ENCODE peak calls at places on chromosomes 13 and 19, in nine cellular contexts. One of them, this sample, is unnamed.

GRCh38 chr19:33487901-33488817 is 33.4 kb downstream of the PEPD start:
- DNase-seq in sigmoid colon: peak; percentile 57
- DNase-seq in uterus: no peak
- DNase-seq in breast epithelium: no peak
- DNase-seq in right lobe of liver: no peak
- DNase-seq in cardiac muscle cell: no peak
- DNase-seq in left lung: peak; percentile 24
- DNase-seq in effector memory CD4-positive, alpha-beta T cell: no peak
- DNase-seq in CD8-positive, alpha-beta memory T cell: no peak
- DNase-seq in this sample: no peak

GRCh38 chr13:36919206-36919832 is 719 bp downstream of the SMAD9 start:
- DNase-seq in sigmoid colon: peak; percentile 68
- DNase-seq in uterus: peak; percentile 18
- DNase-seq in breast epithelium: no peak
- DNase-seq in right lobe of liver: peak; percentile 34
- DNase-seq in cardiac muscle cell: peak; percentile 87
- DNase-seq in left lung: no peak
- DNase-seq in effector memory CD4-positive, alpha-beta T cell: no peak
- DNase-seq in CD8-positive, alpha-beta memory T cell: no peak
- DNase-seq in this sample: peak; percentile 80

GRCh38 chr19:33240181-33240771 is 14.6 kb upstream of the SLC7A10 start:
- DNase-seq in sigmoid colon: no peak
- DNase-seq in uterus: no peak
- DNase-seq in breast epithelium: no peak
- DNase-seq in right lobe of liver: no peak
- DNase-seq in cardiac muscle cell: no peak
- DNase-seq in left lung: no peak
- DNase-seq in effector memory CD4-positive, alpha-beta T cell: no peak
- DNase-seq in CD8-positive, alpha-beta memory T cell: no peak
- DNase-seq in this sample: no peak

GRCh38 chr13:70104481-70104880 is 3.1 kb upstream of the ATXN8OS start:
- DNase-seq in sigmoid colon: no peak
- DNase-seq in uterus: no peak
- DNase-seq in breast epithelium: no peak
- DNase-seq in right lobe of liver: no peak
- DNase-seq in cardiac muscle cell: no peak
- DNase-seq in left lung: no peak
- DNase-seq in effector memory CD4-positive, alpha-beta T cell: no peak
- DNase-seq in CD8-positive, alpha-beta memory T cell: no peak
- DNase-seq in this sample: no peak

GRCh38 chr13:49604570-49604969 is 19.2 kb upstream of the RCBTB1 start:
- DNase-seq in sigmoid colon: no peak
- DNase-seq in uterus: no peak
- DNase-seq in breast epithelium: no peak
- DNase-seq in right lobe of liver: no peak
- DNase-seq in cardiac muscle cell: no peak
- DNase-seq in left lung: no peak
- DNase-seq in effector memory CD4-positive, alpha-beta T cell: no peak
- DNase-seq in CD8-positive, alpha-beta memory T cell: no peak
- DNase-seq in this sample: no peak

GRCh38 chr19:19591133-19591825 is 27.2 kb downstream of the PBX4 start:
- DNase-seq in sigmoid colon: no peak
- DNase-seq in uterus: no peak
- DNase-seq in breast epithelium: no peak
- DNase-seq in right lobe of liver: no peak
- DNase-seq in cardiac muscle cell: no peak
- DNase-seq in left lung: peak; percentile 68
- DNase-seq in effector memory CD4-positive, alpha-beta T cell: peak; percentile 71
- DNase-seq in CD8-positive, alpha-beta memory T cell: no peak
- DNase-seq in this sample: no peak

GRCh38 chr19:46723471-46723870 is 6.6 kb upstream of the PRKD2 start:
- DNase-seq in sigmoid colon: no peak
- DNase-seq in uterus: no peak
- DNase-seq in breast epithelium: no peak
- DNase-seq in right lobe of liver: no peak
- DNase-seq in cardiac muscle cell: no peak
- DNase-seq in left lung: no peak
- DNase-seq in effector memory CD4-positive, alpha-beta T cell: no peak
- DNase-seq in CD8-positive, alpha-beta memory T cell: no peak
- DNase-seq in this sample: no peak

GRCh38 chr19:1833540-1833939 is 14.7 kb downstream of the REXO1 start:
- DNase-seq in sigmoid colon: no peak
- DNase-seq in uterus: no peak
- DNase-seq in breast epithelium: no peak
- DNase-seq in right lobe of liver: peak; percentile 92
- DNase-seq in cardiac muscle cell: no peak
- DNase-seq in left lung: no peak
- DNase-seq in effector memory CD4-positive, alpha-beta T cell: no peak
- DNase-seq in CD8-positive, alpha-beta memory T cell: no peak
- DNase-seq in this sample: no peak

GRCh38 chr13:38265135-38265497 is 84.5 kb upstream of the UFM1 start:
- DNase-seq in sigmoid colon: no peak
- DNase-seq in uterus: no peak
- DNase-seq in breast epithelium: no peak
- DNase-seq in right lobe of liver: peak; percentile 11
- DNase-seq in cardiac muscle cell: no peak
- DNase-seq in left lung: peak; percentile 70
- DNase-seq in effector memory CD4-positive, alpha-beta T cell: no peak
- DNase-seq in CD8-positive, alpha-beta memory T cell: no peak
- DNase-seq in this sample: peak; percentile 2

GRCh38 chr13:39875583-39875982 is 220.1 kb downstream of the COG6 start:
- DNase-seq in sigmoid colon: no peak
- DNase-seq in uterus: no peak
- DNase-seq in breast epithelium: no peak
- DNase-seq in right lobe of liver: no peak
- DNase-seq in cardiac muscle cell: no peak
- DNase-seq in left lung: no peak
- DNase-seq in effector memory CD4-positive, alpha-beta T cell: no peak
- DNase-seq in CD8-positive, alpha-beta memory T cell: no peak
- DNase-seq in this sample: no peak

GRCh38 chr13:97264663-97265062 is 42.5 kb downstream of the MBNL2 start:
- DNase-seq in sigmoid colon: no peak
- DNase-seq in uterus: no peak
- DNase-seq in breast epithelium: no peak
- DNase-seq in right lobe of liver: no peak
- DNase-seq in cardiac muscle cell: no peak
- DNase-seq in left lung: no peak
- DNase-seq in effector memory CD4-positive, alpha-beta T cell: no peak
- DNase-seq in CD8-positive, alpha-beta memory T cell: no peak
- DNase-seq in this sample: no peak

GRCh38 chr19:41529484-41530183 is 46.3 kb upstream of the CEACAM21 start:
- DNase-seq in sigmoid colon: no peak
- DNase-seq in uterus: no peak
- DNase-seq in breast epithelium: no peak
- DNase-seq in right lobe of liver: no peak
- DNase-seq in cardiac muscle cell: no peak
- DNase-seq in left lung: no peak
- DNase-seq in effector memory CD4-positive, alpha-beta T cell: no peak
- DNase-seq in CD8-positive, alpha-beta memory T cell: no peak
- DNase-seq in this sample: no peak

GRCh38 chr13:113464476-113464875 is 11.2 kb upstream of the ADPRHL1 start:
- DNase-seq in sigmoid colon: no peak
- DNase-seq in uterus: no peak
- DNase-seq in breast epithelium: no peak
- DNase-seq in right lobe of liver: no peak
- DNase-seq in cardiac muscle cell: no peak
- DNase-seq in left lung: no peak
- DNase-seq in effector memory CD4-positive, alpha-beta T cell: no peak
- DNase-seq in CD8-positive, alpha-beta memory T cell: no peak
- DNase-seq in this sample: no peak

GRCh38 chr13:44465318-44465717 is 91.7 kb downstream of the SERP2 start:
- DNase-seq in sigmoid colon: no peak
- DNase-seq in uterus: no peak
- DNase-seq in breast epithelium: no peak
- DNase-seq in right lobe of liver: no peak
- DNase-seq in cardiac muscle cell: no peak
- DNase-seq in left lung: no peak
- DNase-seq in effector memory CD4-positive, alpha-beta T cell: no peak
- DNase-seq in CD8-positive, alpha-beta memory T cell: no peak
- DNase-seq in this sample: no peak

GRCh38 chr13:59745395-59745788 is 418.3 kb downstream of the DIAPH3 start:
- DNase-seq in sigmoid colon: no peak
- DNase-seq in uterus: no peak
- DNase-seq in breast epithelium: no peak
- DNase-seq in right lobe of liver: no peak
- DNase-seq in cardiac muscle cell: no peak
- DNase-seq in left lung: no peak
- DNase-seq in effector memory CD4-positive, alpha-beta T cell: no peak
- DNase-seq in CD8-positive, alpha-beta memory T cell: no peak
- DNase-seq in this sample: no peak

GRCh38 chr13:51330741-51331140 is 8.8 kb upstream of the SERPINE3 start:
- DNase-seq in sigmoid colon: no peak
- DNase-seq in uterus: no peak
- DNase-seq in breast epithelium: no peak
- DNase-seq in right lobe of liver: no peak
- DNase-seq in cardiac muscle cell: no peak
- DNase-seq in left lung: no peak
- DNase-seq in effector memory CD4-positive, alpha-beta T cell: no peak
- DNase-seq in CD8-positive, alpha-beta memory T cell: no peak
- DNase-seq in this sample: no peak

GRCh38 chr13:40980466-40980865 is 38.6 kb downstream of the ELF1 start:
- DNase-seq in sigmoid colon: no peak
- DNase-seq in uterus: no peak
- DNase-seq in breast epithelium: no peak
- DNase-seq in right lobe of liver: no peak
- DNase-seq in cardiac muscle cell: no peak
- DNase-seq in left lung: no peak
- DNase-seq in effector memory CD4-positive, alpha-beta T cell: no peak
- DNase-seq in CD8-positive, alpha-beta memory T cell: peak; percentile 58
- DNase-seq in this sample: no peak

DNA sequence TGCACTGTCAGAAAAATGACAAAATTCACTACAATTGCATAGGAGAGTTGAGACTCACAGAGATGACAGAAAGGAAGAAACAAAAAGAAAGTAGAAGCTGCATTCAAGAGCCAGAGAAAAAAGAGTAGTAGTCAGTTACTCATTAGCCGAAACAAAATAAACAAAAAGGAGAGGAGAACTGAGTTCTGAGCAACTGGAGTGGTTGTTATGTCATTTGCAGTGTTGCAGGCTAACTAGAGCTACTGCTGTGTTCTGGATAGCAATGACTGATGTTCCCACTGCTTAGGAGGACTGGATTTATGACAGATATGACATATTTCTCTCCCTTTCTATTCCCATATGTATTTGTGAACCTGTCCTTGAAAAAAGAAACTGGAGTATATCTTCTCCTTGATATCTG is 482.6 kb downstream of the RFC3 start:
- DNase-seq in sigmoid colon: no peak
- DNase-seq in uterus: no peak
- DNase-seq in breast epithelium: no peak
- DNase-seq in right lobe of liver: no peak
- DNase-seq in cardiac muscle cell: no peak
- DNase-seq in left lung: no peak
- DNase-seq in effector memory CD4-positive, alpha-beta T cell: no peak
- DNase-seq in CD8-positive, alpha-beta memory T cell: no peak
- DNase-seq in this sample: no peak
- H3K4me3 ChIP-seq in sigmoid colon: no peak overlapping the region
- H3K4me3 ChIP-seq in uterus: no peak overlapping the region
- H3K4me3 ChIP-seq in breast epithelium: no peak overlapping the region
- H3K4me3 ChIP-seq in right lobe of liver: no peak overlapping the region
- H3K4me3 ChIP-seq in cardiac muscle cell: no peak overlapping the region
- H3K4me3 ChIP-seq in left lung: no peak overlapping the region
- H3K4me3 ChIP-seq in effector memory CD4-positive, alpha-beta T cell: no peak overlapping the region
- H3K4me3 ChIP-seq in CD8-positive, alpha-beta memory T cell: no peak overlapping the region
- H3K4me3 ChIP-seq in this sample: no peak overlapping the region

DNA sequence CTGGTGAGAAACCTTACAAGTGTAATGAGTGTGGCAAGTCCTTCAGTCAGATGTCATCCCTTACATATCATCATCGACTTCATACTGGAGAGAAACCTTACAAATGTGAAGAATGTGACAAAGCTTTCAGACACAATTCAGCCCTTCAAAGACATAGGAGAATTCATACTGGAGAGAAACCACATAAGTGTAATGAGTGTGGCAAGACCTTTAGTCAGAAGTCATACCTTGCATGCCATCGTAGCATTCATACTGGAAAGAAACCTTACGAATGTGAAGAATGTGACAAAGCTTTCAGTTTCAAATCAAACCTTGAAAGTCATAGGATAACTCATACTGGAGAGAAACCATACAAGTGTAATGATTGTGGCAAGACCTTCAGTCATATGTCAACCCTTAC is 13.6 kb upstream of the ZNF765 start:
- DNase-seq in sigmoid colon: no peak
- DNase-seq in uterus: no peak
- DNase-seq in breast epithelium: no peak
- DNase-seq in right lobe of liver: no peak
- DNase-seq in cardiac muscle cell: no peak
- DNase-seq in left lung: no peak
- DNase-seq in effector memory CD4-positive, alpha-beta T cell: no peak
- DNase-seq in CD8-positive, alpha-beta memory T cell: no peak
- DNase-seq in this sample: no peak
- H3K27me3 ChIP-seq in sigmoid colon: no peaks in the 10 kb centered on the region
- H3K27me3 ChIP-seq in uterus: no peaks in the 10 kb centered on the region
- H3K27me3 ChIP-seq in breast epithelium: no peaks in the 10 kb centered on the region
- H3K27me3 ChIP-seq in right lobe of liver: no peaks in the 10 kb centered on the region
- H3K27me3 ChIP-seq in cardiac muscle cell: no peaks in the 10 kb centered on the region
- H3K27me3 ChIP-seq in left lung: no peaks in the 10 kb centered on the region
- H3K27me3 ChIP-seq in effector memory CD4-positive, alpha-beta T cell: no peaks in the 10 kb centered on the region
- H3K27me3 ChIP-seq in CD8-positive, alpha-beta memory T cell: no peaks in the 10 kb centered on the region
- H3K27me3 ChIP-seq in this sample: no peaks in the 10 kb centered on the region

DNA sequence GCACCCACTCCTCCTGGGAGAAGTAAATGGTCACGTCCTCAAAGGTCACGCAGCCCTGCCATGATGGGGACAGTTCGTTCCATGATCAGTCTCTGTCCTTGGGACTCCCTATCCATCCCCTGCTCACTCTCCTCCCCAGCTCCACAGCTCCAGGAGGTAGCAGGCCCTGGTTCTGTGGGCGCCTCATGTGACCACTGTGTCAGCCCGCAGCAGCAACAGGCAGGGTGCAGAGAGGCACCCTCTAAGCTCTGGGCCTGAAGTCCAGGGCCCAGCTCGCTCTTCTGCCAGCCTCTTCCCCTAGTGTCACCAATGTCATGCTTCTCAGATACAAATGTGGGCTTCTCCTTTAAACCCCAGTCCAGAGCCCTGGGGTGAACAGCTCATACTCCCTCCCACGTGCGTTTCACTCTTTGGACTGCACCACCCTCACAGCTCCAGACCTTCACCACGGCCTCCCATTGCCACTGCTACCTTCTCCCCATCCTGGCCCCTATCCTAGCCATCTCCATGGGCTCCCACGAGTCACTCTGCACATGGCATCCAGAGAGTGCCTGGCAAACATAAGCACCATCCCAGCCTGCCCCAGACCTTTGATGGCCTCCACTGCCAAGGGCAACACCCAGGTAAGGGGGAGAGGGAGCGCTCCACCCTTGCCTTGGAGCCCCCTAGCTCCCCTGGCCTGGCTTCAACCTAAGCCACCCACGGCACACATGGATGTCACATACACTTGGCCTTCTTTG is 2.9 kb downstream of the ZNF792 start:
- DNase-seq in sigmoid colon: no peak
- DNase-seq in uterus: no peak
- DNase-seq in breast epithelium: no peak
- DNase-seq in right lobe of liver: no peak
- DNase-seq in cardiac muscle cell: no peak
- DNase-seq in left lung: no peak
- DNase-seq in effector memory CD4-positive, alpha-beta T cell: no peak
- DNase-seq in CD8-positive, alpha-beta memory T cell: no peak
- DNase-seq in this sample: no peak
- H3K9me3 ChIP-seq in sigmoid colon: peaks cover 35% of the 10 kb centered on the region
- H3K9me3 ChIP-seq in uterus: no peaks in the 10 kb centered on the region
- H3K9me3 ChIP-seq in breast epithelium: peaks cover 49% of the 10 kb centered on the region
- H3K9me3 ChIP-seq in right lobe of liver: peaks cover 22% of the 10 kb centered on the region
- H3K9me3 ChIP-seq in cardiac muscle cell: peaks cover 8% of the 10 kb centered on the region
- H3K9me3 ChIP-seq in left lung: peaks cover 55% of the 10 kb centered on the region
- H3K9me3 ChIP-seq in effector memory CD4-positive, alpha-beta T cell: peaks cover 60% of the 10 kb centered on the region
- H3K9me3 ChIP-seq in CD8-positive, alpha-beta memory T cell: peaks cover 69% of the 10 kb centered on the region
- H3K9me3 ChIP-seq in this sample: peaks cover 27% of the 10 kb centered on the region

GRCh38 chr19:45322744-45323281 is at the start of gene CKM:
- DNase-seq in sigmoid colon: no peak
- DNase-seq in uterus: no peak
- DNase-seq in breast epithelium: no peak
- DNase-seq in right lobe of liver: no peak
- DNase-seq in cardiac muscle cell: peak; percentile 65
- DNase-seq in left lung: no peak
- DNase-seq in effector memory CD4-positive, alpha-beta T cell: no peak
- DNase-seq in CD8-positive, alpha-beta memory T cell: no peak
- DNase-seq in this sample: no peak
- H3K4me3 ChIP-seq in sigmoid colon: peak within 1 kb of the TSS; percentile 40
- H3K4me3 ChIP-seq in uterus: no peak within 1 kb of the TSS
- H3K4me3 ChIP-seq in breast epithelium: no peak within 1 kb of the TSS
- H3K4me3 ChIP-seq in right lobe of liver: no peak within 1 kb of the TSS
- H3K4me3 ChIP-seq in cardiac muscle cell: peak within 1 kb of the TSS; percentile 30
- H3K4me3 ChIP-seq in left lung: no peak within 1 kb of the TSS
- H3K4me3 ChIP-seq in effector memory CD4-positive, alpha-beta T cell: no peak within 1 kb of the TSS
- H3K4me3 ChIP-seq in CD8-positive, alpha-beta memory T cell: no peak within 1 kb of the TSS
- H3K4me3 ChIP-seq in this sample: peak within 1 kb of the TSS; percentile 7